ENCODE peak calls at places on chromosomes 11 and 22, in five cellular contexts. P, I, Q, M and S are unnamed samples.

GRCh38 chr11:26741036-26741435 is 19.2 kb upstream of the SLC5A12 start:
- DNase-seq in P (no peak), I (peak; percentile 75), Q (no peak), M (no peak), S (no peak)

GRCh38 chr11:110712643-110713468 is 619 bp upstream of the ARHGAP20 start:
- DNase-seq in P (peak; percentile 52), I (peak; percentile 80), Q (no peak), M (peak; percentile 48), S (peak; percentile 34)

GRCh38 chr11:2377511-2378443 is 667 bp downstream of the CD81 start:
- DNase-seq in P (peak; percentile 33), I (peak; percentile 46), Q (no peak), M (peak; percentile 59), S (no peak)

GRCh38 chr22:20448630-20449029 is 11.0 kb upstream of the SCARF2 start:
- DNase-seq in P (no peak), I (no peak), Q (no peak), M (no peak), S (no peak)

GRCh38 chr22:37269930-37270678 is 12.2 kb upstream of the CYTH4 start:
- DNase-seq in P (no peak), I (no peak), Q (no peak), M (no peak), S (no peak)

GRCh38 chr11:35844579-35844978 is 99.3 kb upstream of the LDLRAD3 start:
- DNase-seq in P (no peak), I (no peak), Q (no peak), M (no peak), S (no peak)

GRCh38 chr11:117478126-117478856 is 150.6 kb downstream of the CEP164 start:
- DNase-seq in P (no peak), I (no peak), Q (no peak), M (no peak), S (no peak)

GRCh38 chr11:86138958-86139357 is 70.1 kb upstream of the PICALM start:
- DNase-seq in P (no peak), I (peak; percentile 47), Q (no peak), M (peak; percentile 76), S (no peak)

GRCh38 chr11:59358595-59358994 is at the start of gene OR5AN1:
- DNase-seq in P (no peak), I (no peak), Q (no peak), M (no peak), S (no peak)

GRCh38 chr11:62544521-62545436 is 1.8 kb downstream of the AHNAK start:
- DNase-seq in P (no peak), I (no peak), Q (no peak), M (no peak), S (no peak)

GRCh38 chr11:36540998-36541397 is 26.8 kb upstream of the RAG1 start:
- DNase-seq in P (peak; percentile 45), I (peak; percentile 78), Q (no peak), M (peak; percentile 58), S (no peak)

GRCh38 chr11:57781529-57781943 is 19.9 kb downstream of the CTNND1 start:
- DNase-seq in P (peak; percentile 33), I (no peak), Q (no peak), M (peak; percentile 51), S (no peak)

GRCh38 chr11:120603071-120603470 is 91.5 kb downstream of the GRIK4 start:
- DNase-seq in P (no peak), I (no peak), Q (no peak), M (no peak), S (no peak)

GRCh38 chr11:19633276-19633675 is 79.4 kb upstream of the NAV2 start:
- DNase-seq in P (no peak), I (peak; percentile 41), Q (no peak), M (no peak), S (peak; percentile 63)

GRCh38 chr11:60830478-60831142 is 11.3 kb upstream of the CCDC86 start:
- DNase-seq in P (no peak), I (no peak), Q (no peak), M (no peak), S (no peak)

GRCh38 chr11:66951135-66951534 is 7.0 kb downstream of the PC start:
- DNase-seq in P (no peak), I (no peak), Q (no peak), M (no peak), S (no peak)

GRCh38 chr22:44583854-44584253 is 85.8 kb upstream of the RTL6 start:
- DNase-seq in P (no peak), I (no peak), Q (no peak), M (no peak), S (no peak)

GRCh38 chr11:16966633-16967346 is 47.4 kb downstream of the PLEKHA7 start:
- DNase-seq in P (no peak), I (no peak), Q (no peak), M (no peak), S (no peak)

GRCh38 chr11:84817998-84818397 is 809.1 kb downstream of the DLG2 start:
- DNase-seq in P (peak; percentile 5), I (peak; percentile 75), Q (no peak), M (no peak), S (no peak)

GRCh38 chr11:46382644-46383403 is 1.4 kb downstream of the MDK start:
- DNase-seq in P (peak; percentile 46), I (peak; percentile 66), Q (no peak), M (peak; percentile 49), S (no peak)

GRCh38 chr11:3950996-3951662 is 95.7 kb downstream of the STIM1 start:
- DNase-seq in P (peak; percentile 81), I (peak; percentile 95), Q (peak; percentile 38), M (peak; percentile 77), S (peak; percentile 73)

GRCh38 chr11:69744435-69744834 is 30.7 kb downstream of the FGF4 start:
- DNase-seq in P (peak; percentile 78), I (peak; percentile 81), Q (peak; percentile 37), M (peak; percentile 92), S (peak; percentile 73)

GRCh38 chr11:59776210-59777066 is 21.3 kb downstream of the STX3 start:
- DNase-seq in P (peak; percentile 78), I (peak; percentile 79), Q (peak; percentile 36), M (peak; percentile 42), S (peak; percentile 41)

GRCh38 chr11:116694017-116694725 is 78.6 kb downstream of the BUD13 start:
- DNase-seq in P (no peak), I (no peak), Q (no peak), M (no peak), S (no peak)

GRCh38 chr11:23406131-23406819 is 546.0 kb upstream of the CCDC179 start:
- DNase-seq in P (no peak), I (no peak), Q (no peak), M (no peak), S (no peak)

GRCh38 chr22:48675141-48675827 is 1152.4 kb downstream of the BRD1 start:
- DNase-seq in P (no peak), I (no peak), Q (no peak), M (no peak), S (no peak)

GRCh38 chr22:35761037-35761436 is 43.4 kb downstream of the APOL5 start:
- DNase-seq in P (peak; percentile 24), I (peak; percentile 57), Q (no peak), M (peak; percentile 26), S (no peak)

GRCh38 chr22:20254975-20255946 is 12.9 kb downstream of the RTN4R start:
- DNase-seq in P (no peak), I (no peak), Q (no peak), M (no peak), S (no peak)

GRCh38 chr22:46245515-46245914 is 4.6 kb downstream of the CDPF1 start:
- DNase-seq in P (no peak), I (no peak), Q (no peak), M (no peak), S (no peak)

GRCh38 chr22:28728621-28729313 is 12.9 kb downstream of the CHEK2 start:
- DNase-seq in P (no peak), I (peak; percentile 48), Q (no peak), M (peak; percentile 59), S (no peak)

GRCh38 chr11:37264060-37264459 is 666.0 kb upstream of the RAG2 start:
- DNase-seq in P (no peak), I (no peak), Q (no peak), M (no peak), S (no peak)

GRCh38 chr11:76719281-76719680 is 48.7 kb upstream of the LRRC32 start:
- DNase-seq in P (no peak), I (no peak), Q (no peak), M (no peak), S (no peak)

GRCh38 chr22:19853058-19853878 is 1.4 kb downstream of the GNB1L start:
- DNase-seq in P (no peak), I (no peak), Q (no peak), M (no peak), S (no peak)

DNA sequence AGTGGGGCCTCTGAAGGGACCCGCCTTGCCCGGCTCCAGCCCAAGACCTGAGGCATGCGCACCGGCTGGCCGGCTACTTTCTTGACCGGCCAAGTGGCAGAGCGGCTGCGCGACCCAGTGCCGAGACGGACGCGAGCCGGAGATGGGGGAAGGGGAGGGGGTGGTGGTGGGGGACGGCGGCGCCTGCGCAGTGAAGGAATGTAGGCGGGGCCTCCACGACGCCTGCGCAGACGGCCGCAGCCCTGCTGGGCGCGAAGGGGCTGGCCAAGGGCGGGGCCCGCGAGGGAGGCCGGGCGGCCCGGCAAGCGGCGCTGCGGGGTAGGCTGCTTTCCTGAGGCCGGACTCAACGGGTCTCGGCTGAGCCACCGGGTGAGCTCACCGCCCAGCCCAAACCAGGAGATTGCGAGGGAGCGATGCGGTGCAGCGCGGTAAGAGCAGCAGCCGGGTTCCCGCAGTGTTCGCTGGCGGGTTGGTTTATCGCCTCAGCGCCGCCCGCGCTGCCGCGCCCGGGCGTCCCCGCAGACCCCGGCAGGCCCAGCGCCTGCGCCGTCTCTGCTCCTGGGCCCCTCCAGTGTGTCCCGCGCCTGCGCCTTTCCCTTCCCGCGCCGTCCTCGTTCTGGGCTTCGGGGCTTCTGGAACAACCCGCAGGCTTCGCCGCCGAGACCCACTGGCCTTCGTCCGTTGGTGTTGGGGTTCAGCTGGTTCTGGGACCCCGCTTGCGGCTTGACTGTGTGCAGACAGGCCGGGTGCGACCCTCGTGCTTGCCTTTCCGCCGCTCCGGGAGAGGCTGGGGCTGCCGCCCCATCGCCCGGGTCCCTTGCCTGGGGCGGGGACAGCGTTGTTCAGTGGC is at the start of gene SPECC1L:
- DNase-seq in P (peak; percentile 91), I (peak; percentile 96), Q (peak; percentile 85), M (peak; percentile 94), S (peak; percentile 72)
- TF ChIP-seq CTCF in P (peak; percentile 36), I (no peak), Q (no peak), M (peak; percentile 11), S (no peak)

DNA sequence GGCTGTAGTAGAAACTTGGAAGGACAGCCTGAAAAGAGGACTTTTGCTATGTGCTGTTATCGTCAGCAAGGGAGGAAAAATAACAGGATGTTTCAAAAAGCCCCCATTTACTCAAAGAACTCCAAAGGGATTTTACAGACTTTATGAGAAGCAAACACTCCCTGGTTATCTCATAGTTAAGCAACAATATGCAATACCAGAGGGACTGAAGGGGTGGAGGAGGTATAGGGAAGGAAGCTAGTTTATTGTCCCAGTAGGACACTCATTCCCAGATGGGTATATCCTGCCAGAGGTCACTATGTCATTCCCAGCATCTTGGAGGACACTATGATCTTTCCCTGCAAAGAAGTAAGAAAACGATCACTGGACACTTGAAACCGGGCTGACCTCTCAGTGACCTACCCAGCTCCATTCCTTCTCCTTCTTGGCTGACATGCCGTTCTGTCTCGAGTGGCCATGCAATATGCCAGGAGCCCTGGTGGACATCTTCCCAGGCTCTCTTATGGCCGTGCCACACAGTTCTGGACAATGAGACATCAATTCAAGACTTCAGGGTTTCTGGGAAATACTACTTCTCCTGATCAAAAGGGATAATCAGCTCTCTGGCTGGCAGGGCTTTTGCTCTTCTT is 114.5 kb downstream of the NAT10 start:
- DNase-seq in P (no peak), I (no peak), Q (no peak), M (peak; percentile 75), S (no peak)
- H3K4me3 ChIP-seq in P (no peak overlapping the region), I (no peak overlapping the region), Q (no peak overlapping the region), M (no peak overlapping the region), S (no peak overlapping the region)

GRCh38 chr11:44484211-44484610 is 81.3 kb upstream of the CD82 start:
- DNase-seq in P (peak; percentile 5), I (peak; percentile 33), Q (no peak), M (peak; percentile 13), S (no peak)
- TF ChIP-seq CTCF in P (peak; percentile 39), I (peak; percentile 62), Q (peak; percentile 39), M (peak; percentile 43), S (peak; percentile 22)

GRCh38 chr11:68270334-68271022 is 1.3 kb downstream of the C11orf24 start:
- DNase-seq in P (no peak), I (no peak), Q (no peak), M (no peak), S (no peak)
- H3K4me3 ChIP-seq in P (peak overlapping the region; percentile 75), I (peak overlapping the region; percentile 94), Q (peak overlapping the region; percentile 94), M (peak overlapping the region; percentile 92), S (peak overlapping the region; percentile 91)